ENCODE peak calls at places on chromosomes 3 and 15, in four cellular contexts. S, E, K and U are unnamed samples.
A peak's percentile ranks its signal among the peaks of the same experiment; 100 is the strongest.

GRCh38 chr3:94004301-94004910 is 24.0 kb downstream of the STX19 start:
- DNase-seq in K (peak; percentile 65), S (peak; percentile 83), E (peak; percentile 23), U (no peak)

GRCh38 chr15:37134699-37135131 is 34.4 kb upstream of the MEIS2 start:
- DNase-seq in K (peak; percentile 64), E (no peak), S (peak; percentile 73), U (no peak)

GRCh38 chr3:141963301-141963700 is 86.9 kb downstream of the ATP1B3 start:
- DNase-seq in E (no peak), K (no peak), S (no peak), U (no peak)

GRCh38 chr3:176663376-176663775 is 533.9 kb downstream of the TBL1XR1 start:
- DNase-seq in K (no peak), E (peak; percentile 32), S (peak; percentile 62), U (no peak)

GRCh38 chr3:51988286-51989146 is 5.2 kb downstream of the ACY1 start:
- DNase-seq in K (no peak), E (no peak), S (no peak), U (no peak)

GRCh38 chr15:91989821-91990220 is 136.3 kb downstream of the SLCO3A1 start:
- DNase-seq in E (no peak), K (no peak), S (no peak), U (no peak)

GRCh38 chr3:35737080-35737479 is 97.8 kb downstream of the ARPP21 start:
- DNase-seq in E (no peak), K (no peak), S (no peak), U (no peak)

GRCh38 chr3:24929521-24929920 is 434.9 kb upstream of the THRB start:
- DNase-seq in S (no peak), E (no peak), K (no peak), U (no peak)

GRCh38 chr15:100340721-100341661 is 784 bp downstream of the ADAMTS17 start:
- DNase-seq in S (no peak), E (no peak), K (no peak), U (no peak)

GRCh38 chr3:42013652-42014442 is 51.9 kb upstream of the ULK4 start:
- DNase-seq in K (no peak), S (no peak), E (no peak), U (peak; percentile 46)

GRCh38 chr3:47283596-47284364 is 1.0 kb downstream of the KLHL18 start:
- DNase-seq in S (no peak), K (peak; percentile 11), E (no peak), U (no peak)

GRCh38 chr3:171679011-171679492 is 131.2 kb downstream of the PLD1 start:
- DNase-seq in K (no peak), E (peak; percentile 19), S (no peak), U (no peak)

GRCh38 chr15:91308209-91308608 is 208.2 kb downstream of the SV2B start:
- DNase-seq in S (no peak), E (no peak), K (no peak), U (no peak)

GRCh38 chr3:157097198-157097597 is 62.7 kb downstream of the CCNL1 start:
- DNase-seq in K (no peak), E (no peak), S (no peak), U (no peak)

GRCh38 chr3:35335703-35336102 is 303.6 kb upstream of the ARPP21 start:
- DNase-seq in S (peak; percentile 1), K (peak; percentile 65), E (no peak), U (no peak)